ENCODE peak calls at places on chromosomes 1 and 21, in six cellular contexts. U is fibroblast of lung, Y is brain microvascular endothelial cell, F is cardiac muscle cell, W is IMR-90, A is heart right ventricle. O is an unnamed sample.

GRCh38 chr1:12762766-12763165 is 10.8 kb upstream of the PRAMEF12 start:
- DNase-seq in U (no peak), Y (no peak), F (no peak), W (no peak), A (no peak), O (no peak)

GRCh38 chr1:61254629-61255323 is 172.4 kb downstream of the NFIA start:
- DNase-seq in U (peak; percentile 79), Y (peak; percentile 39), F (no peak), W (peak; percentile 18), A (peak; percentile 84), O (no peak)

GRCh38 chr1:179709841-179710329 is 33.2 kb upstream of the FAM163A start:
- DNase-seq in U (peak; percentile 32), Y (peak; percentile 80), F (no peak), W (peak; percentile 72), A (peak; percentile 77), O (no peak)

GRCh38 chr21:35528109-35529042 is 479.3 kb upstream of the RUNX1 start:
- DNase-seq in U (peak; percentile 20), Y (peak; percentile 17), F (no peak), W (peak; percentile 20), A (peak; percentile 14), O (no peak)

GRCh38 chr1:117009132-117009531 is 7.6 kb downstream of the CD101 start:
- DNase-seq in U (no peak), Y (no peak), F (no peak), W (no peak), A (no peak), O (no peak)

GRCh38 chr1:162861101-162861500 is at the start of gene CCDC190:
- DNase-seq in U (no peak), Y (no peak), F (peak; percentile 59), W (no peak), A (peak; percentile 29), O (no peak)

GRCh38 chr1:64038965-64039926 is 164.2 kb upstream of the UBE2U start:
- DNase-seq in U (peak; percentile 100), Y (peak; percentile 100), F (peak; percentile 25), W (peak; percentile 100), A (peak; percentile 43), O (peak; percentile 88)

GRCh38 chr1:180252638-180253536 is 22.8 kb downstream of the LHX4 start:
- DNase-seq in U (peak; percentile 65), Y (peak; percentile 60), F (peak; percentile 59), W (peak; percentile 65), A (peak; percentile 70), O (peak; percentile 30)

GRCh38 chr1:219432966-219433365 is 179.9 kb downstream of the ZC3H11B start:
- DNase-seq in U (no peak), Y (no peak), F (peak; percentile 8), W (no peak), A (peak; percentile 22), O (no peak)

GRCh38 chr1:60573121-60573520 is 499.6 kb upstream of the C1orf87 start:
- DNase-seq in U (peak; percentile 68), Y (no peak), F (no peak), W (no peak), A (no peak), O (no peak)

GRCh38 chr1:76012341-76013208 is 62.0 kb upstream of the ST6GALNAC3 start:
- DNase-seq in U (no peak), Y (no peak), F (no peak), W (peak; percentile 2), A (no peak), O (no peak)

GRCh38 chr1:209652121-209652742 is at the start of gene LAMB3:
- DNase-seq in U (no peak), Y (no peak), F (no peak), W (no peak), A (no peak), O (no peak)

GRCh38 chr1:21296509-21297354 is 6.5 kb upstream of the ECE1 start:
- DNase-seq in U (no peak), Y (no peak), F (no peak), W (no peak), A (no peak), O (no peak)
- H3K27ac ChIP-seq in U (no peak overlapping the region), Y (no peak overlapping the region), F (no peak overlapping the region), W (no peak overlapping the region), A (no peak overlapping the region), O (no peak overlapping the region)

GRCh38 chr1:32182060-32182459 is 2.6 kb downstream of the TXLNA start:
- DNase-seq in U (no peak), Y (no peak), F (no peak), W (peak; percentile 31), A (no peak), O (no peak)
- H3K27ac ChIP-seq in U (no peak overlapping the region), Y (no peak overlapping the region), F (no peak overlapping the region), W (peak overlapping the region; percentile 85), A (no peak overlapping the region), O (no peak overlapping the region)

DNA sequence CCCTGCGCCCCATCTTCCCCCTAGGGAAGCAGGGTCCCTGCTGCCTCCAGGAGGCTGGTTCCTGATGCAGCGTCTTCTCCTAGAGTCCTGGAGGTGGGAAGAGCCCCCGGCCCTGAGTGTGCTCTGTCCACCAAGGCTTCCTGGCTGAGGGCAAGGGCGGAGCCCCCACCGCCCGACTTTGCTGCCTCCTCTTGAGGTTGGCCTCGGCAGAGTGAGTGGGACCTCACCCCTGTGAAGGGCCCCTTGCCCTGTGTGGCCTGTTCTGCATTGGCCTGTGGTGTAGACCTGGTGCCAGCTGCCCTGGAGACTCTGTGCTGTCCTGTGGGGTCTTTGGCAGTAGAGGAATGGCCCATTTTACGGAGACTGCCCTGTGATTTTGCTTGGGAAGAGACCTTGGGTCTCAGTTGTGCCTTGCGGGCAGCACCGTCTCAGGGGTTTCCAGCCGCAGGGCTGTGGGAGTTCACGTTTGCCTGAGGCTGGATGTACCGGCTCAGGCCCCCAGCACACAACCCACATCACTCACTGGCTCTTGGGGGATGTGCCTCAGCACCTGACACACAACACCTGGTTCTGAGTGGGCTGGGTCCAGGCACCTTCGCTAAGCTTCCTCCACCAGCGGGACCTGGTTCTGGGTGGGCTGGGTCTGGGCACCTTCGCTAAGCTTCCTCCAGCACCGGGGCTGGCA is 73.6 kb downstream of the SKI start:
- DNase-seq in U (no peak), Y (no peak), F (no peak), W (no peak), A (no peak), O (no peak)
- H3K27ac ChIP-seq in U (peak overlapping the region; percentile 83), Y (peak overlapping the region; percentile 65), F (peak overlapping the region; percentile 56), W (no peak overlapping the region), A (peak overlapping the region; percentile 87), O (peak overlapping the region; percentile 40)

GRCh38 chr1:171645553-171646336 is 6.7 kb downstream of the MYOC start:
- DNase-seq in U (peak; percentile 63), Y (no peak), F (no peak), W (no peak), A (peak; percentile 86), O (no peak)
- H3K27ac ChIP-seq in U (peak overlapping the region; percentile 36), Y (no peak overlapping the region), F (no peak overlapping the region), W (no peak overlapping the region), A (peak overlapping the region; percentile 82), O (no peak overlapping the region)

GRCh38 chr1:169683661-169684060 is 27.8 kb downstream of the SELL start:
- DNase-seq in U (no peak), Y (no peak), F (no peak), W (no peak), A (no peak), O (no peak)

GRCh38 chr1:169681094-169681493 is 30.3 kb downstream of the SELL start:
- DNase-seq in U (no peak), Y (no peak), F (no peak), W (no peak), A (no peak), O (no peak)

GRCh38 chr1:169682077-169682476 is 29.3 kb downstream of the SELL start:
- DNase-seq in U (no peak), Y (no peak), F (no peak), W (no peak), A (no peak), O (no peak)

GRCh38 chr1:169679692-169680091 is 31.7 kb downstream of the SELL start:
- DNase-seq in U (no peak), Y (no peak), F (no peak), W (no peak), A (no peak), O (no peak)

GRCh38 chr1:169680377-169681019 is 30.9 kb downstream of the SELL start:
- DNase-seq in U (no peak), Y (no peak), F (no peak), W (no peak), A (no peak), O (no peak)
- H3K27ac ChIP-seq in U (no peak overlapping the region), Y (no peak overlapping the region), F (no peak overlapping the region), W (no peak overlapping the region), A (no peak overlapping the region), O (no peak overlapping the region)